ENCODE peak calls at places on chromosomes 6 and 20, in five cellular contexts. S is fibroblast of pulmonary artery, M is GDM1, V is T-helper 9 cell, R is pulmonary artery endothelial cell. O is an unnamed sample.

GRCh38 chr6:128511518-128511917 is 8.9 kb downstream of the PTPRK start:
- DNase-seq in S (no peak), M (no peak), V (no peak), R (no peak), O (peak)

GRCh38 chr6:89378628-89379027 is 26.1 kb upstream of the UBE2J1 start:
- DNase-seq in S (no peak), M (no peak), V (no peak), R (no peak), O (no peak)

GRCh38 chr6:166779381-166779780 is 152.3 kb upstream of the RPS6KA2 start:
- DNase-seq in S (no peak), M (no peak), V (no peak), R (no peak), O (no peak)

GRCh38 chr6:36442671-36443497 is at the start of the genes KCTD20 and PXT1:
- DNase-seq in S (peak), M (peak), V (peak), R (peak), O (peak)

GRCh38 chr6:112879920-112880413 is 532.8 kb downstream of the RFPL4B start:
- DNase-seq in S (no peak), M (no peak), V (peak), R (no peak), O (no peak)

GRCh38 chr20:48717095-48717958 is 110.5 kb downstream of the PREX1 start:
- DNase-seq in S (no peak), M (no peak), V (no peak), R (no peak), O (no peak)

GRCh38 chr20:48904566-48905321 is 16.8 kb upstream of the ARFGEF2 start:
- DNase-seq in S (peak), M (peak), V (peak), R (no peak), O (peak)

GRCh38 chr6:118810420-118811027 is 83.4 kb upstream of the ASF1A start:
- DNase-seq in S (no peak), M (peak), V (peak), R (no peak), O (no peak)

GRCh38 chr20:61846741-61847419 is 218.8 kb downstream of the TAF4 start:
- DNase-seq in S (no peak), M (no peak), V (no peak), R (no peak), O (no peak)

GRCh38 chr20:63176035-63176434 is 39.9 kb downstream of the YTHDF1 start:
- DNase-seq in S (no peak), M (no peak), V (no peak), R (no peak), O (no peak)

GRCh38 chr6:48671506-48671905 is 560.5 kb upstream of the PTCHD4 start:
- DNase-seq in S (peak), M (no peak), V (no peak), R (no peak), O (no peak)

GRCh38 chr6:160895562-160895961 is 96.0 kb upstream of the MAP3K4 start:
- DNase-seq in S (no peak), M (no peak), V (no peak), R (no peak), O (no peak)

GRCh38 chr6:12420626-12421025 is 130.5 kb downstream of the EDN1 start:
- DNase-seq in S (no peak), M (no peak), V (no peak), R (no peak), O (peak)

GRCh38 chr20:36043892-36044515 is 75.6 kb downstream of the CNBD2 start:
- DNase-seq in S (no peak), M (no peak), V (no peak), R (no peak), O (no peak)

GRCh38 chr6:128801621-128802020 is 81.3 kb upstream of the LAMA2 start:
- DNase-seq in S (no peak), M (no peak), V (no peak), R (no peak), O (no peak)